ENCODE peak calls at places on chromosome 4, in nine cellular contexts. Z is ascending aorta, V is H9, A is cardiac muscle cell, Q is transverse colon, F is tibial nerve, O is Karpas-422, D is A549, R is suprapubic skin. T is an unnamed sample. For H3K4me1, the result is how much of the 10 kb centered on the place peaks cover.

GRCh38 chr4:88054909-88055308 is 47.5 kb downstream of the PKD2 start:
- DNase-seq in Z (no peak), V (peak), A (peak), Q (peak), F (peak), O (peak), D (peak), R (no peak), T (no peak)

GRCh38 chr4:5780831-5781480 is 70.0 kb downstream of the EVC start:
- DNase-seq in Z (peak), V (peak), A (peak), Q (no peak), F (no peak), O (no peak), D (no peak), R (no peak), T (peak)

GRCh38 chr4:165325732-165326512 is 1.5 kb upstream of the MSMO1 start:
- DNase-seq in Z (no peak), V (no peak), A (peak), Q (no peak), F (no peak), O (no peak), D (peak), R (no peak), T (peak)

GRCh38 chr4:188282620-188283232 is 143.5 kb downstream of the TRIML1 start:
- DNase-seq in Z (no peak), V (peak), A (no peak), Q (no peak), F (no peak), O (no peak), D (no peak), R (no peak), T (no peak)

GRCh38 chr4:100679926-100680325 is 162.1 kb upstream of the EMCN start:
- DNase-seq in Z (no peak), V (no peak), A (no peak), Q (no peak), F (no peak), O (no peak), D (no peak), R (no peak), T (no peak)

GRCh38 chr4:27678027-27678426 is 817.4 kb downstream of the STIM2 start:
- DNase-seq in Z (no peak), V (no peak), A (no peak), Q (no peak), F (no peak), O (no peak), D (no peak), R (no peak), T (no peak)

GRCh38 chr4:77834403-77834802 is 15.2 kb upstream of the CNOT6L start:
- DNase-seq in Z (no peak), V (no peak), A (no peak), Q (no peak), F (no peak), O (no peak), D (no peak), R (no peak), T (no peak)

GRCh38 chr4:86011117-86011516 is 348.7 kb downstream of the MAPK10 start:
- DNase-seq in Z (peak), V (no peak), A (peak), Q (no peak), F (peak), O (no peak), D (no peak), R (no peak), T (peak)

GRCh38 chr4:77586953-77587383 is 18.7 kb upstream of the CXCL13 start:
- DNase-seq in Z (no peak), V (no peak), A (peak), Q (peak), F (no peak), O (no peak), D (peak), R (no peak), T (peak)

GRCh38 chr4:45648846-45649245 is 475.0 kb downstream of the GABRG1 start:
- DNase-seq in Z (no peak), V (no peak), A (no peak), Q (no peak), F (no peak), O (no peak), D (no peak), R (no peak), T (no peak)

GRCh38 chr4:174365018-174365587 is 81.4 kb downstream of the CEP44 start:
- DNase-seq in Z (no peak), V (no peak), A (peak), Q (no peak), F (no peak), O (peak), D (peak), R (no peak), T (no peak)

GRCh38 chr4:168491563-168491962 is 5.3 kb upstream of the PALLD start:
- DNase-seq in Z (no peak), V (no peak), A (no peak), Q (no peak), F (no peak), O (no peak), D (no peak), R (no peak), T (no peak)

GRCh38 chr4:47567511-47567910 is 82.4 kb downstream of the ATP10D start:
- DNase-seq in Z (no peak), V (no peak), A (no peak), Q (no peak), F (no peak), O (no peak), D (no peak), R (no peak), T (no peak)

GRCh38 chr4:952881-953573 is 20.3 kb downstream of the DGKQ start:
- DNase-seq in Z (no peak), V (no peak), A (no peak), Q (no peak), F (no peak), O (no peak), D (no peak), R (no peak), T (no peak)

GRCh38 chr4:186172551-186172950 is 18.8 kb upstream of the CYP4V2 start:
- DNase-seq in Z (no peak), V (no peak), A (no peak), Q (peak), F (no peak), O (no peak), D (no peak), R (no peak), T (no peak)

GRCh38 chr4:149521611-149522010 is 294.0 kb downstream of the IQCM start:
- DNase-seq in Z (no peak), V (no peak), A (no peak), Q (peak), F (no peak), O (no peak), D (no peak), R (no peak), T (no peak)

GRCh38 chr4:168390041-168390440 is 71.5 kb upstream of the DDX60 start:
- DNase-seq in Z (no peak), V (no peak), A (no peak), Q (no peak), F (no peak), O (no peak), D (no peak), R (no peak), T (no peak)

GRCh38 chr4:152394786-152395185 is 141.1 kb downstream of the FBXW7 start:
- DNase-seq in Z (no peak), V (no peak), A (no peak), Q (no peak), F (no peak), O (no peak), D (no peak), R (no peak), T (no peak)

GRCh38 chr4:157151711-157152110 is 68.8 kb upstream of the GRIA2 start:
- DNase-seq in Z (no peak), V (no peak), A (peak), Q (no peak), F (no peak), O (no peak), D (no peak), R (no peak), T (no peak)

GRCh38 chr4:12137556-12137955 is 708.9 kb upstream of the HS3ST1 start:
- DNase-seq in Z (no peak), V (no peak), A (peak), Q (no peak), F (no peak), O (no peak), D (no peak), R (no peak), T (no peak)

GRCh38 chr4:139839664-139840063 is 174.0 kb downstream of the MGST2 start:
- DNase-seq in Z (no peak), V (no peak), A (no peak), Q (no peak), F (no peak), O (no peak), D (no peak), R (no peak), T (no peak)

GRCh38 chr4:185282968-185283367 is 73.6 kb downstream of the SNX25 start:
- DNase-seq in Z (no peak), V (no peak), A (no peak), Q (no peak), F (no peak), O (no peak), D (peak), R (no peak), T (no peak)

GRCh38 chr4:170007113-170007512 is 19.1 kb downstream of the MFAP3L start:
- DNase-seq in Z (no peak), V (no peak), A (no peak), Q (no peak), F (no peak), O (no peak), D (no peak), R (no peak), T (no peak)

GRCh38 chr4:86367577-86367976 is 7.7 kb upstream of the MAPK10 start:
- DNase-seq in Z (no peak), V (no peak), A (peak), Q (no peak), F (no peak), O (no peak), D (peak), R (no peak), T (no peak)

GRCh38 chr4:67465763-67466052 is 79.6 kb downstream of the CENPC start:
- DNase-seq in Z (no peak), V (no peak), A (no peak), Q (no peak), F (no peak), O (no peak), D (no peak), R (no peak), T (no peak)

GRCh38 chr4:37666625-37667071 is 19.5 kb downstream of the RELL1 start:
- DNase-seq in Z (peak), V (no peak), A (peak), Q (peak), F (peak), O (no peak), D (peak), R (no peak), T (peak)

GRCh38 chr4:87266986-87267385 is 46.6 kb upstream of the KLHL8 start:
- DNase-seq in Z (no peak), V (no peak), A (no peak), Q (no peak), F (no peak), O (no peak), D (no peak), R (no peak), T (no peak)

GRCh38 chr4:54109226-54110018 is 9.5 kb downstream of the GSX2 start:
- DNase-seq in Z (no peak), V (peak), A (no peak), Q (no peak), F (no peak), O (no peak), D (no peak), R (no peak), T (no peak)

GRCh38 chr4:79917246-79917645 is 155.8 kb downstream of the ANTXR2 start:
- DNase-seq in Z (no peak), V (peak), A (peak), Q (peak), F (no peak), O (peak), D (peak), R (no peak), T (no peak)

GRCh38 chr4:117385531-117385930 is 300.2 kb upstream of the TRAM1L1 start:
- DNase-seq in Z (no peak), V (no peak), A (no peak), Q (no peak), F (no peak), O (no peak), D (no peak), R (no peak), T (peak)

GRCh38 chr4:22420291-22420690 is 95.6 kb downstream of the ADGRA3 start:
- DNase-seq in Z (no peak), V (no peak), A (no peak), Q (no peak), F (no peak), O (no peak), D (no peak), R (no peak), T (no peak)

GRCh38 chr4:120730777-120731320 is 191.7 kb downstream of the PRDM5 start:
- DNase-seq in Z (no peak), V (no peak), A (no peak), Q (no peak), F (no peak), O (no peak), D (no peak), R (no peak), T (no peak)

GRCh38 chr4:139243448-139244365 is 36.3 kb downstream of the MGARP start:
- DNase-seq in Z (peak), V (no peak), A (peak), Q (no peak), F (no peak), O (no peak), D (peak), R (no peak), T (peak)

GRCh38 chr4:80309301-80310004 is 26.1 kb upstream of the CFAP299 start:
- DNase-seq in Z (no peak), V (no peak), A (peak), Q (no peak), F (no peak), O (no peak), D (peak), R (no peak), T (peak)

GRCh38 chr4:972651-973424 is 531 bp downstream of the DGKQ start:
- DNase-seq in Z (no peak), V (no peak), A (peak), Q (peak), F (no peak), O (peak), D (no peak), R (no peak), T (no peak)

DNA sequence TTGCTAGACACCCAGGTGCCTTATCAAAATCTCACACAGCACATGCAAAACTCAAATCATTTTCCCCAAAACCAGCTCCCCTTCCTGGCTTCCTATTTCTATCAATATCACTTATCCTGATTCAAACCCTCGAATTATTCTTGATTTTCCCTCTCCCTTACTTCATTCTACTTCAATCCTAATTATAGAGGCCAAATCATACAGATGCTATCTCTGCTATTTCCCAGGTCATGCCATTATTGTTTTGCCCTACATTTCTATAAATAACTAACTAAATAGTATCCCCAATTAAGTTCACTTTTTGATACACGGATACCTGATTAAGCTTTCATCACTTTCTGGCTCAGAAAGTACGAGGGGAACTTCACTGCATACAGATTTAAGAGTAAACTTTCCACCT is 62.4 kb downstream of the FBXL5 start:
- DNase-seq in Z (no peak), V (no peak), A (no peak), Q (no peak), F (no peak), O (no peak), D (no peak), R (no peak), T (no peak)
- H3K4me1 ChIP-seq in Z (under half), V (under half), A (under half), Q (under half), F (under half), O (under half), D (under half), R (under half), T (under half)

GRCh38 chr4:7043521-7044414 is 596 bp downstream of the TADA2B start:
- DNase-seq in Z (peak), V (no peak), A (peak), Q (peak), F (no peak), O (peak), D (peak), R (no peak), T (no peak)

GRCh38 chr4:7045961-7046921 is 3.1 kb downstream of the TADA2B start:
- DNase-seq in Z (no peak), V (no peak), A (no peak), Q (no peak), F (no peak), O (peak), D (no peak), R (no peak), T (no peak)

GRCh38 chr4:7044415-7044930 is 1.3 kb downstream of the TADA2B start:
- DNase-seq in Z (no peak), V (no peak), A (peak), Q (no peak), F (no peak), O (peak), D (no peak), R (no peak), T (no peak)

GRCh38 chr4:7046971-7047370 is 3.8 kb downstream of the TADA2B start:
- DNase-seq in Z (no peak), V (no peak), A (no peak), Q (no peak), F (no peak), O (no peak), D (no peak), R (no peak), T (no peak)

GRCh38 chr4:7045553-7045952 is 2.4 kb downstream of the TADA2B start:
- DNase-seq in Z (no peak), V (no peak), A (no peak), Q (no peak), F (no peak), O (no peak), D (no peak), R (no peak), T (no peak)
- H3K4me1 ChIP-seq in Z (under half), V (under half), A (under half), Q (under half), F (under half), O (under half), D (under half), R (under half), T (under half)

GRCh38 chr4:2940267-2941137 is 22.7 kb downstream of the NOP14 start:
- DNase-seq in Z (peak), V (no peak), A (no peak), Q (peak), F (no peak), O (no peak), D (no peak), R (peak), T (no peak)
- H3K4me1 ChIP-seq in Z (under half), V (under half), A (under half), Q (under half), F (under half), O (under half), D (under half), R (under half), T (under half)

GRCh38 chr4:118995693-118996391 is 107.2 kb downstream of the SYNPO2 start:
- DNase-seq in Z (no peak), V (no peak), A (no peak), Q (no peak), F (no peak), O (no peak), D (no peak), R (no peak), T (no peak)

GRCh38 chr4:118997601-118998000 is 108.9 kb downstream of the SYNPO2 start:
- DNase-seq in Z (no peak), V (no peak), A (no peak), Q (no peak), F (no peak), O (no peak), D (no peak), R (no peak), T (peak)

GRCh38 chr4:118999919-119000318 is 111.3 kb downstream of the SYNPO2 start:
- DNase-seq in Z (no peak), V (no peak), A (no peak), Q (no peak), F (no peak), O (no peak), D (no peak), R (no peak), T (no peak)

GRCh38 chr4:119005888-119006287 is 117.2 kb downstream of the SYNPO2 start:
- DNase-seq in Z (no peak), V (no peak), A (no peak), Q (no peak), F (no peak), O (no peak), D (no peak), R (no peak), T (no peak)

DNA sequence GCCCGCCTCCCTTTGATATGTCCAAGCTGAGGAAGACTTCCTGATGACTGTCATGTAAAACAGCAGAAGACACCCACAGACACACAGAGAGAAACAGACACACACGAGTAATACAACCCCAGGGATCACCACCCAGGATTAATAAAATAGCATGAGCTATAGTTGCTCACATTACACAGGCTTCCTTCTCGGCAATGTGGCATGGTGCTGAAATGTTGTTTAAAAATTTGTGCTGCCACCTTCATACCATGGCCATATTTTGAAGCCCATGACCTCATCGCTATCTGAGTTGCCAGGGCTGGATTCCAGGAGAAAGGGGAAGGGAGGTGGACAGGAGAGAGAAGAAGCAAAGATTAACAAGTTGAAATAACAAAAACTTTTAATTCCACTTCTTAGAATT is 111.7 kb downstream of the SYNPO2 start:
- DNase-seq in Z (peak), V (no peak), A (no peak), Q (no peak), F (no peak), O (no peak), D (no peak), R (no peak), T (no peak)
- H3K4me1 ChIP-seq in Z (under half), V (under half), A (under half), Q (under half), F (under half), O (under half), D (under half), R (under half), T (under half)